ENCODE peak calls at places on chromosomes 1 and 21, in eight cellular contexts. One of them, this sample, is unnamed.

GRCh38 chr1:218557731-218558130 is 212.6 kb downstream of the TGFB2 start:
- DNase-seq in cerebellar cortex: no peak
- DNase-seq in stimulated activated CD8-positive, alpha-beta memory T cell treated with anti-CD3 and anti-CD28 coated beads, Interleukin-15, amount 100 ng/mL, for 1 hour: no peak
- DNase-seq in T follicular helper cell: no peak
- DNase-seq in fibroblast of gingiva: no peak
- DNase-seq in midbrain: peak; percentile 15
- DNase-seq in neural crest cell: no peak
- DNase-seq in M059J: peak; percentile 62
- DNase-seq in this sample: no peak

GRCh38 chr1:211482306-211482705 is 9.7 kb downstream of the RD3 start:
- DNase-seq in cerebellar cortex: no peak
- DNase-seq in stimulated activated CD8-positive, alpha-beta memory T cell treated with anti-CD3 and anti-CD28 coated beads, Interleukin-15, amount 100 ng/mL, for 1 hour: no peak
- DNase-seq in T follicular helper cell: no peak
- DNase-seq in fibroblast of gingiva: no peak
- DNase-seq in midbrain: no peak
- DNase-seq in neural crest cell: no peak
- DNase-seq in M059J: no peak
- DNase-seq in this sample: no peak

GRCh38 chr1:200753650-200754198 is 15.0 kb downstream of the CAMSAP2 start:
- DNase-seq in cerebellar cortex: no peak
- DNase-seq in stimulated activated CD8-positive, alpha-beta memory T cell treated with anti-CD3 and anti-CD28 coated beads, Interleukin-15, amount 100 ng/mL, for 1 hour: no peak
- DNase-seq in T follicular helper cell: no peak
- DNase-seq in fibroblast of gingiva: no peak
- DNase-seq in midbrain: no peak
- DNase-seq in neural crest cell: no peak
- DNase-seq in M059J: no peak
- DNase-seq in this sample: no peak

GRCh38 chr1:89611721-89612120 is 21.2 kb upstream of the LRRC8C start:
- DNase-seq in cerebellar cortex: no peak
- DNase-seq in stimulated activated CD8-positive, alpha-beta memory T cell treated with anti-CD3 and anti-CD28 coated beads, Interleukin-15, amount 100 ng/mL, for 1 hour: no peak
- DNase-seq in T follicular helper cell: no peak
- DNase-seq in fibroblast of gingiva: no peak
- DNase-seq in midbrain: no peak
- DNase-seq in neural crest cell: no peak
- DNase-seq in M059J: no peak
- DNase-seq in this sample: no peak

GRCh38 chr1:230185076-230186001 is 118.3 kb downstream of the GALNT2 start:
- DNase-seq in cerebellar cortex: no peak
- DNase-seq in stimulated activated CD8-positive, alpha-beta memory T cell treated with anti-CD3 and anti-CD28 coated beads, Interleukin-15, amount 100 ng/mL, for 1 hour: no peak
- DNase-seq in T follicular helper cell: no peak
- DNase-seq in fibroblast of gingiva: no peak
- DNase-seq in midbrain: no peak
- DNase-seq in neural crest cell: no peak
- DNase-seq in M059J: peak; percentile 9
- DNase-seq in this sample: no peak

GRCh38 chr1:39954261-39954869 is 580 bp upstream of the MFSD2A start:
- DNase-seq in cerebellar cortex: no peak
- DNase-seq in stimulated activated CD8-positive, alpha-beta memory T cell treated with anti-CD3 and anti-CD28 coated beads, Interleukin-15, amount 100 ng/mL, for 1 hour: no peak
- DNase-seq in T follicular helper cell: no peak
- DNase-seq in fibroblast of gingiva: no peak
- DNase-seq in midbrain: no peak
- DNase-seq in neural crest cell: no peak
- DNase-seq in M059J: no peak
- DNase-seq in this sample: no peak

GRCh38 chr1:25634896-25635295 is 18.3 kb downstream of the MAN1C1 start:
- DNase-seq in cerebellar cortex: no peak
- DNase-seq in stimulated activated CD8-positive, alpha-beta memory T cell treated with anti-CD3 and anti-CD28 coated beads, Interleukin-15, amount 100 ng/mL, for 1 hour: no peak
- DNase-seq in T follicular helper cell: no peak
- DNase-seq in fibroblast of gingiva: no peak
- DNase-seq in midbrain: no peak
- DNase-seq in neural crest cell: no peak
- DNase-seq in M059J: no peak
- DNase-seq in this sample: no peak

GRCh38 chr1:158793604-158794003 is 12.6 kb upstream of the OR6N2 start:
- DNase-seq in cerebellar cortex: no peak
- DNase-seq in stimulated activated CD8-positive, alpha-beta memory T cell treated with anti-CD3 and anti-CD28 coated beads, Interleukin-15, amount 100 ng/mL, for 1 hour: peak; percentile 7
- DNase-seq in T follicular helper cell: peak; percentile 12
- DNase-seq in fibroblast of gingiva: no peak
- DNase-seq in midbrain: no peak
- DNase-seq in neural crest cell: no peak
- DNase-seq in M059J: no peak
- DNase-seq in this sample: peak; percentile 58

GRCh38 chr1:162562452-162562828 is 918 bp downstream of the UAP1 start:
- DNase-seq in cerebellar cortex: peak; percentile 41
- DNase-seq in stimulated activated CD8-positive, alpha-beta memory T cell treated with anti-CD3 and anti-CD28 coated beads, Interleukin-15, amount 100 ng/mL, for 1 hour: no peak
- DNase-seq in T follicular helper cell: no peak
- DNase-seq in fibroblast of gingiva: peak; percentile 82
- DNase-seq in midbrain: no peak
- DNase-seq in neural crest cell: no peak
- DNase-seq in M059J: peak; percentile 63
- DNase-seq in this sample: no peak

GRCh38 chr21:41805643-41806042 is 38.8 kb upstream of the RIPK4 start:
- DNase-seq in cerebellar cortex: no peak
- DNase-seq in stimulated activated CD8-positive, alpha-beta memory T cell treated with anti-CD3 and anti-CD28 coated beads, Interleukin-15, amount 100 ng/mL, for 1 hour: no peak
- DNase-seq in T follicular helper cell: no peak
- DNase-seq in fibroblast of gingiva: no peak
- DNase-seq in midbrain: no peak
- DNase-seq in neural crest cell: no peak
- DNase-seq in M059J: no peak
- DNase-seq in this sample: no peak

GRCh38 chr1:207014728-207015127 is 17.8 kb downstream of the C1orf116 start:
- DNase-seq in cerebellar cortex: no peak
- DNase-seq in stimulated activated CD8-positive, alpha-beta memory T cell treated with anti-CD3 and anti-CD28 coated beads, Interleukin-15, amount 100 ng/mL, for 1 hour: no peak
- DNase-seq in T follicular helper cell: no peak
- DNase-seq in fibroblast of gingiva: no peak
- DNase-seq in midbrain: no peak
- DNase-seq in neural crest cell: no peak
- DNase-seq in M059J: no peak
- DNase-seq in this sample: no peak

GRCh38 chr1:225851810-225852209 is 30.4 kb downstream of the TMEM63A start:
- DNase-seq in cerebellar cortex: no peak
- DNase-seq in stimulated activated CD8-positive, alpha-beta memory T cell treated with anti-CD3 and anti-CD28 coated beads, Interleukin-15, amount 100 ng/mL, for 1 hour: no peak
- DNase-seq in T follicular helper cell: no peak
- DNase-seq in fibroblast of gingiva: no peak
- DNase-seq in midbrain: no peak
- DNase-seq in neural crest cell: no peak
- DNase-seq in M059J: no peak
- DNase-seq in this sample: no peak

GRCh38 chr1:999797-1000356 is at the start of gene HES4:
- DNase-seq in cerebellar cortex: peak; percentile 71
- DNase-seq in stimulated activated CD8-positive, alpha-beta memory T cell treated with anti-CD3 and anti-CD28 coated beads, Interleukin-15, amount 100 ng/mL, for 1 hour: no peak
- DNase-seq in T follicular helper cell: peak; percentile 55
- DNase-seq in fibroblast of gingiva: peak; percentile 85
- DNase-seq in midbrain: peak; percentile 48
- DNase-seq in neural crest cell: peak; percentile 83
- DNase-seq in M059J: peak; percentile 90
- DNase-seq in this sample: peak; percentile 92

GRCh38 chr1:50271968-50272578 is 151.2 kb downstream of the DMRTA2 start:
- DNase-seq in cerebellar cortex: peak; percentile 17
- DNase-seq in stimulated activated CD8-positive, alpha-beta memory T cell treated with anti-CD3 and anti-CD28 coated beads, Interleukin-15, amount 100 ng/mL, for 1 hour: no peak
- DNase-seq in T follicular helper cell: no peak
- DNase-seq in fibroblast of gingiva: peak; percentile 6
- DNase-seq in midbrain: peak; percentile 26
- DNase-seq in neural crest cell: no peak
- DNase-seq in M059J: peak; percentile 12
- DNase-seq in this sample: peak; percentile 68

GRCh38 chr1:182493063-182493462 is 43.1 kb downstream of the RGSL1 start:
- DNase-seq in cerebellar cortex: no peak
- DNase-seq in stimulated activated CD8-positive, alpha-beta memory T cell treated with anti-CD3 and anti-CD28 coated beads, Interleukin-15, amount 100 ng/mL, for 1 hour: no peak
- DNase-seq in T follicular helper cell: no peak
- DNase-seq in fibroblast of gingiva: no peak
- DNase-seq in midbrain: no peak
- DNase-seq in neural crest cell: no peak
- DNase-seq in M059J: no peak
- DNase-seq in this sample: no peak

GRCh38 chr1:4653796-4654715 is at the start of gene AJAP1:
- DNase-seq in cerebellar cortex: no peak
- DNase-seq in stimulated activated CD8-positive, alpha-beta memory T cell treated with anti-CD3 and anti-CD28 coated beads, Interleukin-15, amount 100 ng/mL, for 1 hour: no peak
- DNase-seq in T follicular helper cell: no peak
- DNase-seq in fibroblast of gingiva: no peak
- DNase-seq in midbrain: no peak
- DNase-seq in neural crest cell: peak; percentile 37
- DNase-seq in M059J: no peak
- DNase-seq in this sample: no peak

GRCh38 chr1:175188936-175189335 is 3.6 kb downstream of the KIAA0040 start:
- DNase-seq in cerebellar cortex: no peak
- DNase-seq in stimulated activated CD8-positive, alpha-beta memory T cell treated with anti-CD3 and anti-CD28 coated beads, Interleukin-15, amount 100 ng/mL, for 1 hour: no peak
- DNase-seq in T follicular helper cell: peak; percentile 34
- DNase-seq in fibroblast of gingiva: no peak
- DNase-seq in midbrain: no peak
- DNase-seq in neural crest cell: no peak
- DNase-seq in M059J: no peak
- DNase-seq in this sample: no peak

GRCh38 chr1:53327183-53327941 is 508 bp downstream of the LRP8 start:
- DNase-seq in cerebellar cortex: no peak
- DNase-seq in stimulated activated CD8-positive, alpha-beta memory T cell treated with anti-CD3 and anti-CD28 coated beads, Interleukin-15, amount 100 ng/mL, for 1 hour: no peak
- DNase-seq in T follicular helper cell: no peak
- DNase-seq in fibroblast of gingiva: peak; percentile 14
- DNase-seq in midbrain: no peak
- DNase-seq in neural crest cell: peak; percentile 63
- DNase-seq in M059J: peak; percentile 52
- DNase-seq in this sample: peak; percentile 51

This sample was measured in WTC11.